ENCODE peak calls at places on chromosomes 5 and 9, in eight cellular contexts. O is mammary epithelial cell, K is K562, H is neural progenitor cell, I is GM23248, Q is GM12878, C is hepatocyte, U is astrocyte. L is an unnamed sample.

GRCh38 chr5:173736923-173737412 is 120.5 kb upstream of the BOD1 start:
- DNase-seq in O (no peak), K (peak; percentile 66), H (no peak), I (no peak), Q (peak; percentile 76), C (peak; percentile 84), U (no peak), L (no peak)

GRCh38 chr5:58135571-58136335 is 324.1 kb downstream of the PLK2 start:
- DNase-seq in O (peak; percentile 28), K (no peak), H (no peak), I (peak; percentile 68), Q (no peak), C (no peak), U (peak; percentile 57), L (no peak)

GRCh38 chr5:62578540-62578939 is at the start of gene LRRC70:
- DNase-seq in O (no peak), K (no peak), H (peak; percentile 21), I (peak; percentile 32), Q (peak; percentile 35), C (peak; percentile 55), U (peak; percentile 57), L (peak; percentile 93)

GRCh38 chr5:139648205-139649081 is at the start of gene CXXC5:
- DNase-seq in O (peak; percentile 80), K (peak; percentile 94), H (peak; percentile 94), I (peak; percentile 90), Q (no peak), C (peak; percentile 93), U (peak; percentile 83), L (peak; percentile 72)

GRCh38 chr5:172828911-172829431 is 5.1 kb upstream of the ERGIC1 start:
- DNase-seq in O (no peak), K (no peak), H (no peak), I (peak; percentile 25), Q (no peak), C (no peak), U (peak; percentile 61), L (no peak)

GRCh38 chr5:150469718-150470470 is 20.4 kb upstream of the RPS14 start:
- DNase-seq in O (peak; percentile 80), K (no peak), H (no peak), I (peak; percentile 98), Q (no peak), C (peak; percentile 46), U (peak; percentile 99), L (peak; percentile 47)

GRCh38 chr9:68619056-68619455 is 78.4 kb upstream of the TMEM252 start:
- DNase-seq in O (no peak), K (no peak), H (no peak), I (no peak), Q (no peak), C (no peak), U (no peak), L (no peak)

GRCh38 chr5:107248065-107248695 is 422.6 kb downstream of the EFNA5 start:
- DNase-seq in O (peak; percentile 30), K (peak; percentile 43), H (peak; percentile 69), I (peak; percentile 25), Q (peak; percentile 13), C (peak; percentile 59), U (no peak), L (peak; percentile 69)

GRCh38 chr5:95613514-95613913 is 6.4 kb upstream of the GPR150 start:
- DNase-seq in O (no peak), K (no peak), H (no peak), I (no peak), Q (no peak), C (no peak), U (no peak), L (no peak)

GRCh38 chr9:33535541-33535940 is 11.5 kb downstream of the ANKRD18B start:
- DNase-seq in O (no peak), K (no peak), H (no peak), I (no peak), Q (no peak), C (no peak), U (no peak), L (no peak)

GRCh38 chr9:19087601-19088000 is 15.1 kb downstream of the HAUS6 start:
- DNase-seq in O (peak; percentile 83), K (no peak), H (no peak), I (peak; percentile 51), Q (no peak), C (no peak), U (peak; percentile 42), L (no peak)

GRCh38 chr9:33469891-33470290 is 3.8 kb downstream of the NOL6 start:
- DNase-seq in O (no peak), K (no peak), H (no peak), I (no peak), Q (no peak), C (no peak), U (no peak), L (no peak)

GRCh38 chr9:132458432-132458831 is 48.4 kb downstream of the CFAP77 start:
- DNase-seq in O (no peak), K (no peak), H (no peak), I (no peak), Q (no peak), C (no peak), U (no peak), L (no peak)

GRCh38 chr5:12704955-12705354 is 800.7 kb upstream of the CTNND2 start:
- DNase-seq in O (peak; percentile 1), K (no peak), H (no peak), I (peak; percentile 2), Q (no peak), C (no peak), U (no peak), L (no peak)
- H2AFZ ChIP-seq in O (no peak overlapping the region), K (no peak overlapping the region), H (peak overlapping the region; percentile 5), I (no peak overlapping the region), Q (no peak overlapping the region), C (no peak overlapping the region), U (no peak overlapping the region), L (no peak overlapping the region)

DNA sequence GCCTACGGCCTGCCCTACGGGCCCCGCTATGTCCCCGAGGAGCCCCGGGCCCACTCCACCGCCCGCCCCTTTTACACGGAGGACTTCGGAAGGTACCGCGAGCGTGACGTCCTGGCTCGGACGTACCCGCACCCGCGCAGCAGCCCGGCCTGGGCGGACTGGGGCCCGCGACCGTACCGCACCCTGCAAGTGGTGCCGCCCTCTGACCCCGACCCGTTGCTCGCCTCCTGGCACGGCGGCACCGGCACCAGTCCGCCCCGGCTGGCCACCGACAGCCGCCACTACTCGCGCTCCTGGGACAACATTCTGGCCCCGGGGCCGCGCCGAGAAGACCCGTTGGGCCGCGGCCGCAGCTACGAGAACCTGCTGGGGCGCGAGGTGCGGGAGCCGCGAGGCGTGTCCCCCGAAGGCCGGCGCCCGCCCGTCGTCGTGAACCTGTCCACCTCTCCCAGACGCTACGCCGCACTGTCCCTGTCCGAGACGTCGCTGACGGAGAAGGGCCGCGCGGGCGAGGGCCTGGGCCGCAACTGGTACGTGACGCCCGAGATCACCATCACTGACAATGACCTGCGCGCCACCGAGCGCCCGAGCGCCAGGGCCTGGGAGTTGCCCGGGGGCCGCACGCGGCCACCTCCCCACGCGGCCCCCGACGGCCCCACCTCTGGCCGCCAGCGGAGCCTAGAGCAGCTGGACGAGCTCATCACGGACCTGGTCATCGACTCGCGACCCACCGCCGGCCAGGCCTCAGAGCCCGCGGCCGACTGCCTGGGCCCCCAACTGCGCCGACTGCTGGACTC is 3.4 kb downstream of the AJM1 start:
- DNase-seq in O (no peak), K (no peak), H (no peak), I (no peak), Q (no peak), C (no peak), U (no peak), L (no peak)
- TF ChIP-seq EZH2 in O (peak; percentile 26), K (no peak), H (no peak), I (peak; percentile 65), Q (no peak), C (no peak), U (peak; percentile 80), L (peak; percentile 72)

GRCh38 chr5:60487885-60488425 is 212.0 kb downstream of the DEPDC1B start:
- DNase-seq in O (no peak), K (no peak), H (no peak), I (peak; percentile 13), Q (no peak), C (peak; percentile 46), U (no peak), L (no peak)

GRCh38 chr5:60489377-60489776 is 210.6 kb downstream of the DEPDC1B start:
- DNase-seq in O (no peak), K (no peak), H (no peak), I (no peak), Q (no peak), C (no peak), U (no peak), L (no peak)

GRCh38 chr5:60487466-60487865 is 212.5 kb downstream of the DEPDC1B start:
- DNase-seq in O (peak; percentile 28), K (no peak), H (no peak), I (no peak), Q (no peak), C (peak; percentile 18), U (peak; percentile 33), L (no peak)

GRCh38 chr5:60489856-60490255 is 210.1 kb downstream of the DEPDC1B start:
- DNase-seq in O (no peak), K (no peak), H (no peak), I (no peak), Q (no peak), C (no peak), U (no peak), L (no peak)

GRCh38 chr5:60488466-60489130 is 211.4 kb downstream of the DEPDC1B start:
- DNase-seq in O (no peak), K (no peak), H (no peak), I (no peak), Q (no peak), C (no peak), U (peak; percentile 19), L (no peak)
- H3K4me3 ChIP-seq in O (peak overlapping the region; percentile 54), K (no peak overlapping the region), H (no peak overlapping the region), I (peak overlapping the region; percentile 46), Q (no peak overlapping the region), C (no peak overlapping the region), U (no peak overlapping the region), L (no peak overlapping the region)

DNA sequence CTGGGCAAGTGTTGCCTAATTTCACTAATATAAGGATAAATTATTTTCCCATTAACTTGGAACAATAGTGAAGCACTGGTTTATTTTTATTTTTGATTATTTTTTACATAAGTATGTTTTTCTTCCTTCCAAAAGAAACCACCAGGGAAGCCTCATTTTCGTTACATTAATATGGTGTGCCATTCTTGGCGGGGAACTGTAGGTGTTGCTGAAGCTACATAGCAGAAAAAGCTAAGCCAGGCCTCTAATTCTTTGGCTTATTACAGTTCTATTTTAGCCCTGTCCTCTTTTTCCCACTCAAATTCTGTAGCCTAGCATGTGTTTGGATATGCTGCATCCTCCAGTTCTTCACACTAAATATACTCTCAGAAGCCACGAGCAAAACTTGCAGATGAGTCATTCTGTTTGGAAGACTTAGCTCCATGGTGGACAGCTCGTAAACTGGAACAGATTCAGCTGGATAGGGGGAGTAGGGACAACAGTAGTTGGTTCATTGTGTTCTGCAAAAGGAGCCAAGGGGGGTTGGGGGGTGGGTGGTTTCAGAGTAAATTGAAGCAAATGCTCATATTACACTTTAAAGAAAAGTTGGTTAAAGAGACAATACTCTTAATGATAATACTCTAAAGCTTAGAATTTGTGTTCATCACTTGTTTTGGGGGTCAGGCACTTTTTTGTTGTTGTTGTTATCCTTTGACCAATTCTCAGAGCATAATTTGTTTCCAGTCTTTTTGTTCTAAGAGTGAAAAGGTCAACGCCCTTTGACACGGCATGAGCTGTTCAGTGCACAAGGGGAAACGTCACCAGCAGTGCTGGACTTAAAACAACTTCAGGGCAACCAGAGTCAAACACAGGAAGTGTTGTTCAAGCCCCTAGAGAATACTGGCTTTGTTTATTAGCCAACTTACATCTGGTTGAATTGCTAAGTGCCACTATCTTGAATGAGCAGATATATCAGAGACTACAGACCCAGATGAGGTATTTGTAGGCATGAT is 369.2 kb downstream of the TMEM161B start:
- DNase-seq in O (no peak), K (no peak), H (peak; percentile 88), I (peak; percentile 1), Q (peak; percentile 2), C (peak; percentile 21), U (peak; percentile 77), L (no peak)
- H2AFZ ChIP-seq in O (no peak overlapping the region), K (no peak overlapping the region), H (no peak overlapping the region), I (no peak overlapping the region), Q (no peak overlapping the region), C (no peak overlapping the region), U (no peak overlapping the region), L (no peak overlapping the region)